ENCODE peak calls at places on chromosomes 1 and 21, in nine cellular contexts. D, T, Q, M, A, H, Z, P and X are unnamed samples.

GRCh38 chr1:1215881-1216605 is 2.1 kb upstream of the TNFRSF4 start:
- DNase-seq in D (no peak), T (no peak), Q (no peak), M (no peak), A (no peak), H (no peak), Z (no peak), P (no peak), X (no peak)

GRCh38 chr1:204493882-204494280 is 724 bp downstream of the PIK3C2B start:
- DNase-seq in D (no peak), T (peak), Q (no peak), M (peak), A (peak), H (peak), Z (peak), P (peak), X (no peak)

GRCh38 chr1:30409476-30410152 is 313.8 kb downstream of the MATN1 start:
- DNase-seq in D (no peak), T (no peak), Q (no peak), M (no peak), A (peak), H (no peak), Z (no peak), P (no peak), X (no peak)

GRCh38 chr1:28036431-28036830 is 52.0 kb downstream of the EYA3 start:
- DNase-seq in D (no peak), T (no peak), Q (no peak), M (no peak), A (no peak), H (peak), Z (no peak), P (no peak), X (no peak)

GRCh38 chr1:237470712-237471310 is 419.9 kb downstream of the ZP4 start:
- DNase-seq in D (no peak), T (no peak), Q (no peak), M (no peak), A (no peak), H (peak), Z (no peak), P (peak), X (no peak)

GRCh38 chr1:202416641-202417040 is 68.1 kb downstream of the PPP1R12B start:
- DNase-seq in D (no peak), T (peak), Q (no peak), M (no peak), A (peak), H (no peak), Z (no peak), P (no peak), X (no peak)

GRCh38 chr1:221392453-221392852 is 349.4 kb downstream of the DUSP10 start:
- DNase-seq in D (peak), T (no peak), Q (peak), M (peak), A (peak), H (no peak), Z (peak), P (peak), X (peak)

GRCh38 chr21:31282095-31282709 is 61.9 kb downstream of the TIAM1 start:
- DNase-seq in D (peak), T (peak), Q (peak), M (no peak), A (peak), H (no peak), Z (peak), P (peak), X (peak)

GRCh38 chr1:237751090-237751489 is 139.6 kb downstream of the ZP4 start:
- DNase-seq in D (no peak), T (no peak), Q (no peak), M (no peak), A (no peak), H (no peak), Z (no peak), P (no peak), X (no peak)

GRCh38 chr21:38649120-38649519 is 150.8 kb upstream of the ERG start:
- DNase-seq in D (no peak), T (no peak), Q (no peak), M (no peak), A (no peak), H (no peak), Z (no peak), P (no peak), X (no peak)

GRCh38 chr1:30976143-30976542 is 67.6 kb upstream of the SDC3 start:
- DNase-seq in D (no peak), T (no peak), Q (no peak), M (peak), A (peak), H (no peak), Z (peak), P (peak), X (no peak)

GRCh38 chr1:153470707-153471106 is 10.3 kb upstream of the S100A7 start:
- DNase-seq in D (no peak), T (no peak), Q (no peak), M (no peak), A (no peak), H (no peak), Z (peak), P (peak), X (no peak)

GRCh38 chr1:153598309-153599172 is 14.4 kb downstream of the S100A16 start:
- DNase-seq in D (no peak), T (peak), Q (no peak), M (peak), A (peak), H (peak), Z (peak), P (peak), X (no peak)

GRCh38 chr21:14356771-14357170 is 26.2 kb downstream of the HSPA13 start:
- DNase-seq in D (no peak), T (no peak), Q (no peak), M (no peak), A (no peak), H (no peak), Z (peak), P (no peak), X (no peak)

GRCh38 chr1:45785583-45785982 is 17.8 kb upstream of the MAST2 start:
- DNase-seq in D (no peak), T (no peak), Q (no peak), M (no peak), A (no peak), H (no peak), Z (no peak), P (no peak), X (no peak)

GRCh38 chr1:98940680-98941079 is 64.0 kb downstream of the PLPPR5 start:
- DNase-seq in D (no peak), T (peak), Q (peak), M (no peak), A (peak), H (no peak), Z (peak), P (peak), X (peak)

GRCh38 chr1:8348777-8349472 is 31.0 kb downstream of the SLC45A1 start:
- DNase-seq in D (no peak), T (peak), Q (peak), M (peak), A (peak), H (peak), Z (peak), P (peak), X (no peak)

GRCh38 chr1:60924964-60925798 is 157.2 kb upstream of the NFIA start:
- DNase-seq in D (no peak), T (no peak), Q (no peak), M (no peak), A (no peak), H (no peak), Z (no peak), P (no peak), X (no peak)

GRCh38 chr1:212498243-212498642 is 65.5 kb downstream of the NENF start:
- DNase-seq in D (no peak), T (peak), Q (peak), M (no peak), A (peak), H (no peak), Z (peak), P (peak), X (no peak)

GRCh38 chr21:46540087-46540710 is 64.7 kb downstream of the S100B start:
- DNase-seq in D (no peak), T (no peak), Q (no peak), M (no peak), A (no peak), H (no peak), Z (no peak), P (no peak), X (no peak)

DNA sequence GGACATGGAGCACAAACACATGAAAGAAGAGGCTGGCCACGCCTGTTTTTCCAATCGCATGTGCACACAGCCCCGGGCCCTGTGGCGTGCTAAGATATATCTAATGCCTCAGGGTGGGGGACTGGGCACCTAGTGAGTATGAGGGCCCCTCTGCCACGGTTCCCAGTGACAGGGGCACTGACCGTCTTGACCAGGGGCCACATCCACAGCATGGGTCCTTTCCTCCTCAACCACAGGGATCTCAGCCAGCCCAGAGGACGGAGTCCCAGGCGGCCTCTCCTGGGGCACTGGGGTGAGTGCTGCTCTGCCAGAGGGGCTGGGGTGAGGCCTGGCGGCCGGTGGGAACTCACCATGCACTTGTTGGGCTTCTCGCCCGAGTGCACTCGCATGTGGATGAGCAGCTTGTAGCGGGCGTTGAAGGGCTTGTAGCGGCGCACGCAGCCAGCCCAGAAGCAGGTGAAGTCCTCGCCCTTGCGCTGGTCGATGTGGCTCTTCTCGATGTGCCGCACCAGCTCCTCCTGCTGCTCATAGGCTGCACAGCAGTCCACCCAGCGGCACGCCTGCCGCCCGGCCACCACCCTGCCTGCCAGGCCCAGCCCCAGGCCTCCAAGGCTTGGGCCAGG is 134.7 kb downstream of the DMRTB1 start:
- DNase-seq in D (no peak), T (no peak), Q (no peak), M (peak), A (no peak), H (peak), Z (peak), P (no peak), X (no peak)
- TF ChIP-seq CTCF in D (no peak), T (peak), Q (peak), M (peak), A (no peak), H (peak), Z (peak), P (no peak), X (no peak)

GRCh38 chr1:67816506-67816905 is 16.8 kb downstream of the GNG12 start:
- DNase-seq in D (no peak), T (no peak), Q (no peak), M (no peak), A (no peak), H (no peak), Z (no peak), P (no peak), X (no peak)

GRCh38 chr1:67817319-67817718 is 15.9 kb downstream of the GNG12 start:
- DNase-seq in D (no peak), T (no peak), Q (no peak), M (no peak), A (no peak), H (no peak), Z (no peak), P (no peak), X (no peak)

GRCh38 chr1:67814121-67814772 is 19.0 kb downstream of the GNG12 start:
- DNase-seq in D (no peak), T (no peak), Q (no peak), M (peak), A (no peak), H (no peak), Z (no peak), P (peak), X (no peak)

GRCh38 chr1:67815303-67816095 is 17.8 kb downstream of the GNG12 start:
- DNase-seq in D (no peak), T (no peak), Q (no peak), M (no peak), A (no peak), H (no peak), Z (peak), P (no peak), X (no peak)

DNA sequence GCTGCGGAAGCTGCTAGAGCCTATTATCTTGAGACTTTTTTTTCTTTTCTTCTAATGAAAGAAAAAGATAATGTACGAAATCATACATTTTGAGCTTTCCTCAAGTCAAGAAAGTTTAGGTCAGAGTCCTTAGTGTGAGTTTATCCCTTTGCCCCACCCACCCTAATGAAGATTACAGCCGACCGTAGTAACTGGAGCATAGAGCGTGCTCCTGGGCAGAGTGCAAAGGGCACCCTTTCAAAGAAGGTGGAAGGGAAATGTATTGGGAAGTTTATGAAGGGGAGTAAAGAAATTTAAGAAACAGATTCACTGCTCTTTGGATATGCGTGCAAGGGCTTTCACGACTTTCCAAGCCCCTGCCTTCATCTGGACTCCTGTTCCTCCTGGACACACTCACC is 17.2 kb downstream of the GNG12 start:
- DNase-seq in D (no peak), T (no peak), Q (no peak), M (no peak), A (no peak), H (no peak), Z (no peak), P (no peak), X (no peak)
- TF ChIP-seq CTCF in D (no peak), T (no peak), Q (no peak), M (no peak), A (no peak), H (no peak), Z (no peak), P (no peak), X (no peak)

GRCh38 chr1:156257711-156258110 is 9.9 kb upstream of the PAQR6 start:
- DNase-seq in D (no peak), T (no peak), Q (no peak), M (no peak), A (no peak), H (no peak), Z (no peak), P (no peak), X (no peak)

GRCh38 chr1:156258859-156259258 is 11.0 kb upstream of the PAQR6 start:
- DNase-seq in D (no peak), T (no peak), Q (no peak), M (no peak), A (no peak), H (no peak), Z (no peak), P (no peak), X (no peak)

GRCh38 chr1:156260896-156261295 is 13.0 kb upstream of the PAQR6 start:
- DNase-seq in D (no peak), T (no peak), Q (no peak), M (no peak), A (no peak), H (no peak), Z (no peak), P (no peak), X (no peak)

GRCh38 chr1:156262461-156263287 is 14.8 kb upstream of the PAQR6 start:
- DNase-seq in D (peak), T (peak), Q (no peak), M (no peak), A (peak), H (no peak), Z (peak), P (peak), X (peak)

DNA sequence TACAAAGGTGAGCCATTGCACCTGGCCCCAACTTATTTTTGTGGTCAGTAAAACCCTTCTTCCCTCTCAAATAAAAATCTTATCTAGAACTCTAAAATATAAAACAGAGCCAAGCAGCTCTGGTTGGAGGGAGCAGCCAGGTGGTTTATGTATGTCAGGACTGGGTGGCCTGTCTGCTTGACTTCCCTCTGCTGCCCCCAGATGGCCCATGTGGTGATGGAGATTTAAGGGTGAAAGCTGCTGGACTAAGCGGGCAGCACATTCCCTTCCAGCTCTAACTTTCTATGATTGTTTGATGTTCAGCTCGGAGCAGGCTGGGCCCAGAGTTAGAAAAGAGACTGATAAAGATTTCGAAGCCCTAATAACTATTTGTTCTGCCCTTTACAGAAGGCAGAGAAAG is 11.9 kb upstream of the PAQR6 start:
- DNase-seq in D (no peak), T (no peak), Q (no peak), M (no peak), A (no peak), H (peak), Z (peak), P (no peak), X (no peak)
- TF ChIP-seq CTCF in D (no peak), T (peak), Q (peak), M (no peak), A (no peak), H (peak), Z (peak), P (no peak), X (no peak)

GRCh38 chr1:68493193-68493592 is 3.7 kb downstream of the DEPDC1 start:
- DNase-seq in D (no peak), T (no peak), Q (no peak), M (no peak), A (no peak), H (no peak), Z (no peak), P (no peak), X (no peak)

GRCh38 chr1:68495968-68496679 is 758 bp downstream of the DEPDC1 start:
- DNase-seq in D (no peak), T (peak), Q (no peak), M (peak), A (no peak), H (no peak), Z (no peak), P (no peak), X (no peak)

GRCh38 chr1:68495532-68495931 is 1.4 kb downstream of the DEPDC1 start:
- DNase-seq in D (no peak), T (no peak), Q (no peak), M (peak), A (no peak), H (no peak), Z (no peak), P (no peak), X (no peak)

GRCh38 chr1:68497358-68497698 is 446 bp upstream of the DEPDC1 start:
- DNase-seq in D (no peak), T (no peak), Q (no peak), M (no peak), A (no peak), H (no peak), Z (no peak), P (no peak), X (no peak)

DNA sequence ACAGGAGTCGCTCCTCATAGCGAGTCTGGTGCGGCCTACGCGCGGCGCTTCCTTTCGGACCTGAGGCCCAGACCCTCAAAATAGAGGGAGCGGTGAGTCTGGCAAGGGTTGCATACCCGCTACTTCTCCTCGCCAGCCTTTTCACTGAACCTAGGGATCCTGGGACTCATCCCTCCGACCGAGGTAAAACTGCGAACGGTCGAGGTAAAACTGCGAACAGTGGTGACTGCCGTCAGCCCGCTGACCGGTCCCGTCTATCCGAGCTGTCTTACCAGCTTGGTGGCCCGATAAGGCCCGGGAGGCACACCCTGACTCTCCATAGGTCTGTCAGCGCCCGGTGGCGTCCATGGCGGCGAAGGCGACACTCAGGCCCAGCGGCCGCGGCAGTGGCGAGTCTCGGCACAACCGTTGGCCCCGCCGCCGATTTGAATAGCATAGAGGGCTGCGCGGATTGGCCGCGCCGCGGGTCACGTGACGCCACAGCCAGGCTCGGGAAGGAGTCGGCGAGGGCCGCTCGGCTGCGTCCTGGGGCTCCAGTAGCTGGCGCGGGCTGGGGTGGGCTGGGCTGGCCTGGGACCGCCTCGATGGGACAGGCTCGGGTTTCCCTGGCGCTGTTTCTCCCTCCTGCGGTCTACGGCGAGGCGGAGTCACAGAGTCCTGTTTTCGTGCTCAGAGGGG is at the start of gene DEPDC1:
- DNase-seq in D (peak), T (peak), Q (peak), M (peak), A (peak), H (peak), Z (peak), P (peak), X (peak)
- TF ChIP-seq CTCF in D (peak), T (no peak), Q (no peak), M (no peak), A (no peak), H (no peak), Z (no peak), P (no peak), X (no peak)

DNA sequence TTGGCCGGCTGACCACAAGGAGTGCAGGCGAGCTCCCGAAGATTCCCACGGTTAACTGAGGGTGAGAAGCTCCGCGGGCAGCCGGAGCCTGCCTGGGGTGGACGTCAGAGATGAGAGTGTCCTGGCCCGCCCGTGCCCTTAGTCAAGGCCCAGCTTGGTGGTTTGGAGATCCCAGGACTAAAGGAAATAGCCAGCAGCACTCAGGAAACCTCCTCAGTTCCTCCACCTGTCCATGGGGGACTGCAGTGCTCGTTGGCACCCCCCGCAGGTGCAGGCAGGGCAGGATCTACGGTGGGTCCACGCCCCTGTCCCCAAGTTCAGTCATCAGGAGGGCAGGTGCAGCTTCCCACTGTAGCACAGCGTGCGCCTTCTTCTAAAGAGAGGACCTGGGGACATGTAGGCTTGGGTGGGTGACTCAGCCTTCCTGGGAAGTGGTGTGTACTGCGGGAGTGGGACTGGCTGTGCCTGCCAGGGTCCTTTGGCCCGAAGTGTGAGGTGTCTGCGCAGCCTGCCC is 32.5 kb downstream of the SLX9 start:
- DNase-seq in D (no peak), T (no peak), Q (no peak), M (no peak), A (no peak), H (peak), Z (no peak), P (no peak), X (no peak)
- TF ChIP-seq CTCF in D (no peak), T (no peak), Q (no peak), M (no peak), A (no peak), H (peak), Z (no peak), P (no peak), X (no peak)